ENCODE peak calls at places on chromosomes 7 and 10, in six cellular contexts. R, Q, D, G, P and C are unnamed samples.

GRCh38 chr10:102815790-102816549 is 21.2 kb downstream of the CYP17A1 start:
- DNase-seq in D (peak), R (no peak), P (no peak), Q (peak), G (peak), C (peak)

GRCh38 chr10:72173635-72174296 is 42.0 kb upstream of the ANAPC16 start:
- DNase-seq in P (no peak), D (no peak), G (no peak), R (peak), Q (peak), C (no peak)

GRCh38 chr7:1646957-1647891 is 22.9 kb upstream of the ELFN1 start:
- DNase-seq in R (no peak), Q (peak), D (peak), P (peak), G (no peak), C (peak)

GRCh38 chr10:109773818-109774440 is 149.4 kb downstream of the XPNPEP1 start:
- DNase-seq in P (no peak), R (peak), G (no peak), D (no peak), Q (peak), C (peak)

GRCh38 chr10:52949899-52950298 is 177.3 kb upstream of the MBL2 start:
- DNase-seq in Q (no peak), R (peak), P (no peak), G (no peak), D (no peak), C (no peak)

GRCh38 chr7:44969701-44970494 is 8.9 kb downstream of the MYO1G start:
- DNase-seq in Q (no peak), D (no peak), P (no peak), R (no peak), G (no peak), C (no peak)

GRCh38 chr10:18505719-18506118 is 145.7 kb downstream of the NSUN6 start:
- DNase-seq in Q (peak), D (no peak), P (no peak), R (no peak), G (no peak), C (peak)

GRCh38 chr10:812787-813186 is 118.7 kb downstream of the LARP4B start:
- DNase-seq in R (no peak), P (no peak), G (no peak), D (no peak), Q (no peak), C (no peak)

GRCh38 chr10:115773832-115774231 is 499.2 kb downstream of the GFRA1 start:
- DNase-seq in D (no peak), R (no peak), Q (peak), P (no peak), G (no peak), C (no peak)

GRCh38 chr7:119943932-119944600 is 328.9 kb upstream of the KCND2 start:
- DNase-seq in P (no peak), Q (no peak), D (no peak), R (no peak), G (no peak), C (no peak)

GRCh38 chr7:74412061-74412460 is 41.6 kb upstream of the GTF2IRD1 start:
- DNase-seq in G (no peak), R (no peak), Q (no peak), D (no peak), P (no peak), C (no peak)

GRCh38 chr10:78212134-78212785 is 178.6 kb downstream of the RPS24 start:
- DNase-seq in Q (no peak), R (peak), D (peak), P (peak), G (no peak), C (no peak)

GRCh38 chr10:79979973-79980687 is 31.2 kb upstream of the SFTPD start:
- DNase-seq in G (peak), P (no peak), R (no peak), Q (no peak), D (no peak), C (no peak)

GRCh38 chr10:129372168-129372567 is 94.9 kb upstream of the MGMT start:
- DNase-seq in D (no peak), Q (no peak), R (no peak), G (no peak), P (no peak), C (no peak)

GRCh38 chr7:128924706-128925588 is 12.8 kb upstream of the IRF5 start:
- DNase-seq in Q (no peak), R (no peak), P (no peak), G (no peak), D (no peak), C (no peak)

GRCh38 chr10:102422586-102423129 is 2.0 kb downstream of the FBXL15 start:
- DNase-seq in G (peak), P (peak), D (peak), R (peak), Q (peak), C (peak)

GRCh38 chr7:18893156-18893555 is 224.3 kb downstream of the TWIST1 start:
- DNase-seq in R (no peak), D (no peak), Q (no peak), P (no peak), G (no peak), C (no peak)

GRCh38 chr7:122132341-122132740 is 11.7 kb downstream of the AASS start:
- DNase-seq in Q (peak), P (no peak), R (no peak), G (no peak), D (no peak), C (peak)

GRCh38 chr7:101066858-101067227 is 18.4 kb upstream of the TRIM56 start:
- DNase-seq in Q (no peak), P (no peak), D (no peak), G (no peak), R (no peak), C (no peak)

GRCh38 chr7:1843271-1843861 is 173.3 kb downstream of the ELFN1 start:
- DNase-seq in Q (no peak), P (peak), R (no peak), G (peak), D (no peak), C (no peak)

GRCh38 chr7:68748934-68749695 is 849.2 kb upstream of the AUTS2 start:
- DNase-seq in G (no peak), P (no peak), D (no peak), Q (no peak), R (no peak), C (no peak)

GRCh38 chr7:68752485-68752884 is 845.8 kb upstream of the AUTS2 start:
- DNase-seq in G (no peak), R (no peak), D (no peak), P (no peak), Q (no peak), C (no peak)

DNA sequence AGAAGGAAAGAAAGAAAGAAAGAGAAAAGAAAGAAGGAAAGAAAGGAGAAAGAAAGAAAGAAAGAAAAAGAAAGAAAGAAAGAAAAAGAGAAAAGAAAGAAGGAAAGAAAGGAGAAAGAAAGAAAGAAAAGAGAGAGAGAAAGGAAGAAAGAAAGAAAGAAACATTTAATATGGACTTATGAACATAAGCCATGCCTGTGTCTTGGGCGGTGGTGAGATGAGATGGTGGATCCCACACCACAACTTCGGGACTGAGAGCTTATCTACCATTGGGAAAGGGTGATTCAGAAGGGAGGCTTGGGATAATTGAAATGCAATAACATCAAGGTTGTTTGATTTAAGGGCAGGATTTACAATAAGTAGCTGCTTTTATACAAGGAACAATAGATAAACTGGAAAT is 843.9 kb upstream of the AUTS2 start:
- DNase-seq in R (no peak), P (no peak), Q (no peak), G (no peak), D (no peak), C (no peak)
- TF ChIP-seq CTCF in R (no peak), P (no peak), Q (no peak), G (no peak), D (no peak), C (no peak)

GRCh38 chr7:151276651-151277590 is 28.4 kb upstream of the SMARCD3 start:
- DNase-seq in D (peak), G (peak), R (peak), Q (peak), P (peak), C (peak)

GRCh38 chr7:151277631-151278030 is 29.1 kb upstream of the SMARCD3 start:
- DNase-seq in D (no peak), Q (no peak), P (no peak), G (no peak), R (no peak), C (no peak)

GRCh38 chr7:151274936-151275812 is 26.7 kb upstream of the SMARCD3 start:
- DNase-seq in P (no peak), Q (no peak), G (no peak), R (no peak), D (no peak), C (no peak)

GRCh38 chr7:151274376-151274760 is 25.9 kb upstream of the SMARCD3 start:
- DNase-seq in R (no peak), Q (no peak), P (no peak), G (no peak), D (no peak), C (no peak)

GRCh38 chr7:151275813-151276577 is 27.5 kb upstream of the SMARCD3 start:
- DNase-seq in R (no peak), G (peak), Q (no peak), D (no peak), P (no peak), C (no peak)
- H3K4me3 ChIP-seq in R (no peak), G (no peak), Q (peak), D (no peak), P (no peak), C (peak)

DNA sequence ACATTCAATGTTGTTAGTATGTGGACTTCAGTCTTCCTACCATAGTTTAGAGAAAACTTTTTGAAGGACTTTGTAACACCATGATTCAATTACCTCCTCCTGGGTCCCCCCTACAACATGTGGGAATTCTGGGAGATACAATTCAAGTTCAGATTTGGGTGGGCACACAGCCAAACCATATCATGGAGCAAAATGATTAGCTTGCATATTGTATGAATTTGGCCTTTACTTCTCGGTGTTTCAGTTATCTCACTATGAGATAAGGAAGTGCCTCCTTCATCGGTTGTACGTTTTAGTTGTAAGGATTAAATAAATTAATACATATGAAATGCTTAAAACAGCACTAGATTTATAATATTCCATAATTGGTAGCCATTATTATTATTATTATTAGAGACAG is 428.7 kb downstream of the EXOC4 start:
- DNase-seq in Q (no peak), G (no peak), D (no peak), P (no peak), R (no peak), C (no peak)
- TF ChIP-seq CTCF in Q (no peak), G (no peak), D (no peak), P (no peak), R (no peak), C (no peak)

GRCh38 chr7:151838072-151838471 is 38.8 kb downstream of the PRKAG2 start:
- DNase-seq in Q (no peak), P (no peak), D (no peak), G (no peak), R (no peak), C (no peak)

GRCh38 chr7:151840088-151840910 is 36.6 kb downstream of the PRKAG2 start:
- DNase-seq in D (no peak), G (no peak), P (no peak), R (no peak), Q (no peak), C (no peak)

GRCh38 chr7:151839511-151839921 is 37.4 kb downstream of the PRKAG2 start:
- DNase-seq in P (no peak), D (no peak), G (no peak), Q (no peak), R (no peak), C (no peak)

GRCh38 chr7:151837285-151838042 is 39.5 kb downstream of the PRKAG2 start:
- DNase-seq in D (no peak), Q (no peak), G (no peak), P (no peak), R (peak), C (no peak)

GRCh38 chr7:151838861-151839381 is 38.0 kb downstream of the PRKAG2 start:
- DNase-seq in Q (no peak), G (no peak), P (no peak), D (peak), R (no peak), C (no peak)
- H3K4me3 ChIP-seq in Q (no peak), G (no peak), P (no peak), D (no peak), R (no peak), C (no peak)

GRCh38 chr10:114084225-114084624 is 40.6 kb downstream of the ADRB1 start:
- DNase-seq in R (no peak), Q (no peak), P (no peak), D (no peak), G (no peak), C (no peak)

GRCh38 chr10:114081911-114082583 is 38.4 kb downstream of the ADRB1 start:
- DNase-seq in Q (no peak), R (no peak), P (no peak), G (no peak), D (no peak), C (no peak)

GRCh38 chr10:114083040-114083439 is 39.4 kb downstream of the ADRB1 start:
- DNase-seq in P (no peak), Q (no peak), G (no peak), D (no peak), R (no peak), C (no peak)

GRCh38 chr10:114087655-114088054 is 44.0 kb downstream of the ADRB1 start:
- DNase-seq in Q (no peak), D (no peak), G (no peak), P (no peak), R (no peak), C (no peak)

DNA sequence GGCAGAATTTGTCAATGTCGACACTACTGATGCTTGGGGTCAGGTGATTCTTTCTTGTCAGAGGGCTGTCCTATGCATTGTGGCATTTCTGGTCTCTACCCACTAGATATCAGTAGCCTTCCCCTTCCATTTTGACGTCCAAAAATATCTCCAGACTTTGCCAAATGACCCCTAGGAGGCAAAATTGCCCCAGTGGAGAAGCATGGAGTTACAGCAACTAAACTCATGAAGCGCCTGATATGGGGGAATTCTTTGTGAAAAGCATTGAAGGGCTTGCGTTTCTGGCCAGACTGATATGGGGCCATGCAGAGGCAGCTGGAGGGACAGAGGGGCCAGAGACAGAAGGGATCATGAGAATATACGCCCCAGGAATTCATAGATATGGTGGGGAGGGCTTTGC is 43.6 kb downstream of the ADRB1 start:
- DNase-seq in G (no peak), P (no peak), Q (no peak), R (no peak), D (no peak), C (no peak)
- TF ChIP-seq CTCF in G (no peak), P (no peak), Q (no peak), R (no peak), D (no peak), C (no peak)

DNA sequence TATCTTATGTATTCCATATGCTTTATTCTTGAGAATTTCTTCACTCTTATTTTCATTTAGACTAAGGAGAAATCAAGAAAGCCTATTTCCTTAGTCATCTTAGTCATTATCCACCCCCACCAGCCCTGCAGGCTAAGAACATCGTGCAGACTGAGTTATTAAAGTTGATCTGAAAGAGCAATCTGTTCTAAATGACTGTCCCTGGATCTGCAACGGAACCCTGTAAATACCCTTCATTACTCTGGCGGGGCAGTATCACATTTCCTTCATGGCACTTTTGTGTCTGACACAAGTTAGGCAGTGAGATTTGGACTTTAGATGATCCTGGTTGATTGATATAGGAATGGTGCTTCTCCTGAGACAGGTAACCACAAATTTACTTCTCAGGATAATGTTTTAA is 3.5 kb upstream of the MYPN start:
- DNase-seq in Q (peak), P (no peak), G (no peak), D (no peak), R (no peak), C (peak)
- H3K4me3 ChIP-seq in Q (no peak), P (peak), G (no peak), D (no peak), R (no peak), C (no peak)

GRCh38 chr10:25026463-25026862 is 10.1 kb downstream of the THNSL1 start:
- DNase-seq in P (no peak), D (no peak), R (no peak), G (no peak), Q (peak), C (peak)
- TF ChIP-seq CTCF in P (peak), D (peak), R (peak), G (no peak), Q (peak), C (peak)

DNA sequence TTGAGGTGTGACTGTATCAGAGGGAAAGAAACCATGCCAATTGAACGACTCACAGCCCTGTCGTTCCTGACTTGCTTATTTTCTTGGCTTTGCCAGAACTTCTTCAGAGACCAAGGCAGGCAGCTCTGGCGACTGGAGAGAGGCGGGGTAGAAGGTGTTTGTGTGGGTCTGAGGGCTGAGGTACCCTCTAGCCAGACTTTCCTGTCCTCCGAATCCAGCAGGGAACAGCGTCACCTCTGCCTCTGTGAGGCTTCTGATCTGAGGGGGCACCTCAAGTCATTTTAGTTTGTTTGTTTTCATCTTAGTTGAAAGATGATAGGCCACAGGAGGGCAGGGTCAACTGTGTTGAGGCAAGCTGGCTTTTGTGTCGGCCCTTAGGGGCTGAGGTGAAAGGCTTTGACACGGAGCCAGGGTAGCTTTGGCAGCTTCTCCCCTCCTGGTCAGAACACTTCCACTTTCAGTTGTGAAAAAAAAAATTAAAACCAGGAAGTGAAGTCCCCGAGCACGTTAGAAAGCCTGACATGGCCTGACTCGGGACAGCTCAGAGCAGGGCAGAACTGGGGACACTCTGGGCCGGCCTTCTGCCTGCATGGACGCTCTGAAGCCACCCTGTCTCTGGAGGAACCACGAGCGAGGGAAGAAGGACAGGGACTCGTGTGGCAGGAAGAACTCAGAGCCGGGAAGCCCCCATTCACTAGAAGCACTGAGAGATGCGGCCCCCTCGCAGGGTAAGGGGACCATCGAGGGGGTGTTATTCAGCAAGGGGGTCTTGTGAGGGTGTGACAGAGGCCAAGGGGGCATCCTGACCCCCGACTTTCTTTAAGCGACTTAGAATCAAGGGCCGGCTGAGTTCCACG is 2.0 kb downstream of the ACSL5 start:
- DNase-seq in G (peak), D (peak), R (no peak), Q (peak), P (peak), C (peak)
- H3K4me3 ChIP-seq in G (no peak), D (peak), R (no peak), Q (peak), P (peak), C (no peak)